ENCODE peak calls at places on chromosomes 5 and 9, in five cellular contexts. I is A172, Q is amniotic epithelial cell, R is GM04504, N is tibial artery. O is an unnamed sample.

GRCh38 chr9:12818431-12819000 is 43.7 kb downstream of the LURAP1L start:
- DNase-seq in Q (peak), I (no peak), N (peak), R (peak), O (no peak)

GRCh38 chr5:40622463-40623252 is 57.1 kb upstream of the PTGER4 start:
- DNase-seq in N (no peak), Q (no peak), R (no peak), I (peak), O (no peak)

GRCh38 chr5:74464512-74465209 is 175.9 kb downstream of the ENC1 start:
- DNase-seq in N (no peak), Q (peak), R (no peak), I (no peak), O (no peak)

GRCh38 chr5:394671-395155 is 48.3 kb upstream of the EXOC3 start:
- DNase-seq in R (no peak), I (no peak), Q (no peak), N (no peak), O (no peak)

GRCh38 chr9:105241356-105242043 is 3.0 kb upstream of the SLC44A1 start:
- DNase-seq in N (no peak), I (no peak), R (no peak), Q (peak), O (no peak)

GRCh38 chr5:16757146-16757545 is 140.3 kb upstream of the RETREG1 start:
- DNase-seq in I (no peak), N (no peak), R (no peak), Q (no peak), O (no peak)

GRCh38 chr9:127555830-127556820 is 56.0 kb upstream of the STXBP1 start:
- DNase-seq in I (peak), Q (peak), R (peak), N (peak), O (peak)

GRCh38 chr5:5037674-5038073 is 102.5 kb upstream of the ADAMTS16 start:
- DNase-seq in I (no peak), Q (no peak), N (no peak), R (no peak), O (no peak)

GRCh38 chr9:113984639-113985380 is 93.3 kb downstream of the AMBP start:
- DNase-seq in I (no peak), R (no peak), Q (no peak), N (no peak), O (no peak)

GRCh38 chr5:124444147-124444775 is 302.2 kb downstream of the ZNF608 start:
- DNase-seq in R (no peak), Q (no peak), I (no peak), N (no peak), O (no peak)

GRCh38 chr9:33250458-33250995 is 10.6 kb downstream of the SPINK4 start:
- DNase-seq in R (peak), I (no peak), Q (peak), N (no peak), O (no peak)

GRCh38 chr9:128636024-128636390 is 20.6 kb downstream of the DYNC2I2 start:
- DNase-seq in Q (no peak), N (no peak), R (no peak), I (peak), O (peak)

GRCh38 chr5:145965804-145966203 is 29.4 kb downstream of the SH3RF2 start:
- DNase-seq in I (no peak), N (no peak), Q (peak), R (no peak), O (no peak)

GRCh38 chr5:87081511-87082372 is 185.9 kb upstream of the RASA1 start:
- DNase-seq in I (no peak), Q (no peak), N (peak), R (no peak), O (no peak)

GRCh38 chr5:98780390-98780789 is 6.9 kb downstream of the RGMB start:
- DNase-seq in R (no peak), I (no peak), N (no peak), Q (no peak), O (no peak)

GRCh38 chr9:38339087-38339486 is 53.4 kb upstream of the ALDH1B1 start:
- DNase-seq in Q (peak), N (no peak), I (peak), R (peak), O (peak)